ENCODE peak calls at places on chromosomes 1 and 21, in six cellular contexts. S, L, X, G, V and B are unnamed samples.

GRCh38 chr1:61808968-61809367 is 66.7 kb downstream of the PATJ start:
- DNase-seq in L (no peak), S (no peak), V (no peak), G (no peak), X (no peak), B (no peak)

GRCh38 chr21:28473530-28474225 is 519.0 kb downstream of the LTN1 start:
- DNase-seq in G (no peak), S (no peak), V (no peak), L (no peak), X (no peak), B (no peak)

GRCh38 chr1:109240158-109241152 is 8.9 kb upstream of the CELSR2 start:
- DNase-seq in G (peak; percentile 41), V (peak; percentile 76), X (peak; percentile 63), S (no peak), L (no peak), B (peak; percentile 58)

GRCh38 chr1:38045431-38046332 is 911 bp downstream of the POU3F1 start:
- DNase-seq in X (peak; percentile 55), L (no peak), S (no peak), V (peak; percentile 78), G (no peak), B (no peak)

GRCh38 chr1:186578325-186579016 is 101.8 kb downstream of the PTGS2 start:
- DNase-seq in G (no peak), S (no peak), X (no peak), L (no peak), V (no peak), B (no peak)

GRCh38 chr1:117312453-117313138 is 54.7 kb upstream of the MAN1A2 start:
- DNase-seq in G (peak; percentile 37), L (peak; percentile 38), X (no peak), S (no peak), V (no peak), B (peak; percentile 11)

GRCh38 chr1:84715620-84716019 is 25.4 kb upstream of the SSX2IP start:
- DNase-seq in G (no peak), X (no peak), V (no peak), S (no peak), L (no peak), B (no peak)

GRCh38 chr1:68120136-68120791 is 69.8 kb upstream of the DIRAS3 start:
- DNase-seq in S (peak; percentile 24), V (peak; percentile 75), L (peak; percentile 69), G (peak; percentile 66), X (peak; percentile 56), B (peak; percentile 71)

GRCh38 chr1:180728472-180729106 is 96.8 kb downstream of the XPR1 start:
- DNase-seq in L (no peak), G (no peak), X (no peak), V (no peak), S (no peak), B (no peak)

GRCh38 chr1:194908643-194909042 is 1699.6 kb downstream of the KCNT2 start:
- DNase-seq in L (no peak), S (no peak), X (no peak), V (no peak), G (no peak), B (no peak)

GRCh38 chr1:116504308-116505156 is 66.3 kb downstream of the CD58 start:
- DNase-seq in G (peak; percentile 92), V (no peak), L (no peak), X (no peak), S (peak; percentile 91), B (no peak)

GRCh38 chr1:3419415-3420204 is 34.9 kb upstream of the ARHGEF16 start:
- DNase-seq in S (no peak), G (no peak), X (no peak), V (no peak), L (no peak), B (no peak)

GRCh38 chr1:226131639-226132038 is 54.9 kb downstream of the ACBD3 start:
- DNase-seq in S (no peak), L (no peak), X (peak; percentile 6), V (no peak), G (peak; percentile 49), B (no peak)

GRCh38 chr1:78649628-78650027 is at the start of gene IFI44:
- DNase-seq in V (no peak), X (peak; percentile 3), G (no peak), S (peak; percentile 75), L (no peak), B (peak; percentile 1)

GRCh38 chr1:161216945-161217712 is 2.0 kb downstream of the FCER1G start:
- DNase-seq in S (peak; percentile 92), X (no peak), L (no peak), G (peak; percentile 5), V (no peak), B (no peak)

GRCh38 chr1:155226188-155226909 is 17.9 kb downstream of the MTX1 start:
- DNase-seq in V (no peak), G (peak; percentile 69), S (no peak), X (peak; percentile 60), L (peak; percentile 71), B (no peak)

GRCh38 chr1:94993931-94994645 is 67.2 kb upstream of the CNN3 start:
- DNase-seq in X (no peak), V (no peak), S (no peak), G (no peak), L (no peak), B (peak; percentile 91)

GRCh38 chr1:2777428-2778219 is 23.9 kb downstream of the TTC34 start:
- DNase-seq in V (no peak), X (no peak), L (no peak), G (no peak), S (no peak), B (no peak)

GRCh38 chr1:5506634-5507033 is 485.6 kb downstream of the NPHP4 start:
- DNase-seq in X (no peak), L (no peak), G (no peak), V (no peak), S (no peak), B (no peak)

GRCh38 chr21:42621166-42621827 is 32.1 kb upstream of the PDE9A start:
- DNase-seq in S (no peak), V (no peak), L (no peak), G (no peak), X (no peak), B (no peak)

GRCh38 chr1:192489748-192490147 is 85.8 kb upstream of the RGS1 start:
- DNase-seq in G (no peak), X (peak; percentile 51), S (no peak), V (no peak), L (no peak), B (peak; percentile 44)

GRCh38 chr1:229068266-229069043 is 202.5 kb upstream of the RAB4A start:
- DNase-seq in X (no peak), G (no peak), L (no peak), V (no peak), S (no peak), B (no peak)

GRCh38 chr1:62144238-62144831 is 50.3 kb upstream of the L1TD1 start:
- DNase-seq in S (no peak), G (peak; percentile 43), V (peak; percentile 71), X (peak; percentile 41), L (peak; percentile 31), B (peak; percentile 44)

GRCh38 chr1:178501705-178502329 is 5.1 kb upstream of the CLEC20A start:
- DNase-seq in V (peak; percentile 96), G (peak; percentile 91), S (peak; percentile 1), L (peak; percentile 48), X (peak; percentile 85), B (peak; percentile 74)

GRCh38 chr1:185972096-185972875 is 238.1 kb downstream of the HMCN1 start:
- DNase-seq in X (no peak), V (no peak), G (no peak), S (no peak), L (no peak), B (no peak)

GRCh38 chr1:44217809-44218410 is 4.6 kb downstream of the DMAP1 start:
- DNase-seq in L (peak; percentile 38), G (peak; percentile 85), X (peak; percentile 84), V (peak; percentile 98), S (peak; percentile 7), B (peak; percentile 69)

GRCh38 chr1:156528231-156528630 is 27.7 kb upstream of the MEF2D start:
- DNase-seq in X (no peak), V (no peak), L (no peak), S (no peak), G (no peak), B (no peak)

GRCh38 chr1:35577071-35577998 is 4.2 kb downstream of the TFAP2E start:
- DNase-seq in S (peak; percentile 40), G (no peak), L (no peak), V (peak; percentile 79), X (no peak), B (no peak)

GRCh38 chr1:23019094-23019850 is at the start of gene KDM1A:
- DNase-seq in X (peak; percentile 95), S (peak; percentile 90), G (peak; percentile 92), V (peak; percentile 98), L (peak; percentile 94), B (peak; percentile 98)

GRCh38 chr1:212979340-212980122 is 29.2 kb downstream of the VASH2 start:
- DNase-seq in S (peak; percentile 96), G (no peak), L (no peak), V (peak; percentile 60), X (no peak), B (no peak)

DNA sequence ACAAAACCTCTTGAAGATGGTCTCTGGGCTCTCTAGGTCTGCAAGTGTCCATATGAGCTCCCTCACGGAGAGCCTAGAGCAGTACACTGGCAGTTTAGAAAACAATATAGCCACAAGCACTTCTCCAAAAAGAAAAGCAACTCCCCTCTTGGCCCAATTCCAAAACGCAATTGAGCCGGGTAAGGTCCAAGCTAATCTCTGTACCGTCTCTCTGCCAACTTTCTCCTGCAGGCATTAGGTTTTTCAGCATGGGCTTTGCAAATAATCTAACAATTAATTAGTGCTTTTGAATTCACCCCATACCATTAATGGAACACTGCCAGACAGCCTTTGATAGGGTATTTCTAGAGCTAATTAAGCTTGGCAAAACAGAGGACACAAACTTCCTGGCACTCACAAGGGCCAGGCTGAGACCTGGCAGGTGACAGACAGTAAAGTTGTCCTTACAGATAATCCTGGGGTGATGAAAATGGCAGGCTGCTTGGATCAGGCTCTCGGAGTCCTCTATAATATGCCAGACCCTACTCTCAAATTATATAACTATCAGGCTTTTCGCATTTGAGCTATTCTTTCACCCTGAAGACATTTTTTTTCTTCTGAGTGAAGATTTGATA is 39.8 kb downstream of the TGFBR3 start:
- DNase-seq in X (no peak), L (no peak), V (no peak), G (peak; percentile 19), S (no peak), B (peak; percentile 29)
- TF ChIP-seq JUND in X (no peak), L (no peak), V (no peak), G (no peak), S (no peak), B (no peak)

DNA sequence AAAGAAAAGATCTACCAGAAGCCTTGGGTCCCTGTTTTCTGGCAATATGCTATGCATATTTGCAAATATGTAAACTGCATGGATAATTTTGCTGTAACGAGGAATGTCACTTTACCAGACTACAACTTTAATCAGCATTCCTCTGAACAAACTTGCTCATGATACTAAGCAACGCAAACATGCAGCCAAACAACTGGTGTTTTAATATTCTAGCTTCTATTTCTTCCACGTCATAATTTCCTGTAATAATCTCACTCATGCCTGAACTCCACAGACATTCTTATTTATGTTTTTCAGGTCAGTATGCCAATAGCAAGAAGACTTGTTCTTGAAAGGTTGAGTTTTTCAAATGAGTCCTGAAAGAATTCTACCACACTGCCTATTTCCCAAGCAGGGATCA is 114.2 kb downstream of the SIM2 start:
- DNase-seq in V (no peak), L (no peak), S (no peak), G (no peak), X (no peak), B (no peak)
- TF ChIP-seq JUND in V (no peak), L (no peak), S (no peak), G (no peak), X (no peak), B (no peak)

GRCh38 chr1:182299728-182300581 is 91.6 kb downstream of the GLUL start:
- DNase-seq in L (no peak), V (no peak), S (no peak), X (peak; percentile 23), G (peak; percentile 98), B (no peak)
- TF ChIP-seq JUND in L (no peak), V (peak; percentile 37), S (no peak), X (no peak), G (peak; percentile 97), B (no peak)

GRCh38 chr1:11456970-11457369 is 22.0 kb upstream of the DISP3 start:
- DNase-seq in S (no peak), V (no peak), L (no peak), X (no peak), G (no peak), B (no peak)
- TF ChIP-seq JUND in S (no peak), V (no peak), L (no peak), X (no peak), G (no peak), B (no peak)